ENCODE peak calls at places on chromosomes 6 and 20, in four cellular contexts. N is coronary artery, P is tibial nerve, J is cardiac muscle cell. H is an unnamed sample.

GRCh38 chr20:52256465-52256864 is 64.9 kb upstream of the ZFP64 start:
- DNase-seq in N (no peak), P (no peak), J (no peak), H (no peak)

GRCh38 chr20:53828673-53829085 is 235.0 kb upstream of the ZNF217 start:
- DNase-seq in N (no peak), P (no peak), J (peak; percentile 21), H (no peak)

GRCh38 chr20:24118781-24119175 is 130.2 kb upstream of the GGTLC1 start:
- DNase-seq in N (no peak), P (no peak), J (no peak), H (no peak)

GRCh38 chr20:47992021-47992467 is 206.8 kb upstream of the SULF2 start:
- DNase-seq in N (no peak), P (no peak), J (no peak), H (peak; percentile 81)

GRCh38 chr6:37819177-37819801 is at the start of gene ZFAND3:
- DNase-seq in N (peak; percentile 97), P (peak; percentile 90), J (peak; percentile 98), H (no peak)

GRCh38 chr6:36351152-36351571 is 14.5 kb upstream of the BNIP5 start:
- DNase-seq in N (no peak), P (no peak), J (no peak), H (no peak)

GRCh38 chr6:169640347-169640972 is 61.4 kb downstream of the WDR27 start:
- DNase-seq in N (no peak), P (no peak), J (no peak), H (peak; percentile 82)

GRCh38 chr6:36075656-36076055 is 48.0 kb downstream of the MAPK14 start:
- DNase-seq in N (no peak), P (no peak), J (no peak), H (no peak)

GRCh38 chr20:36573798-36574277 is 441 bp downstream of the TGIF2 start:
- DNase-seq in N (no peak), P (no peak), J (no peak), H (no peak)

GRCh38 chr6:167828325-167828956 is 1.7 kb downstream of the AFDN start:
- DNase-seq in N (no peak), P (no peak), J (no peak), H (no peak)

GRCh38 chr20:24762791-24763350 is 186.2 kb upstream of the CST7 start:
- DNase-seq in N (peak; percentile 45), P (no peak), J (no peak), H (peak; percentile 74)

GRCh38 chr6:141105481-141105880 is 1027.2 kb upstream of the GJE1 start:
- DNase-seq in N (no peak), P (no peak), J (peak; percentile 54), H (no peak)

GRCh38 chr20:57695012-57695411 is 14.8 kb downstream of the PMEPA1 start:
- DNase-seq in N (no peak), P (no peak), J (no peak), H (no peak)

GRCh38 chr6:147841749-147842148 is 333.3 kb downstream of the SAMD5 start:
- DNase-seq in N (no peak), P (no peak), J (no peak), H (no peak)

GRCh38 chr6:132760256-132760655 is 2.6 kb upstream of the VNN2 start:
- DNase-seq in N (no peak), P (no peak), J (no peak), H (no peak)

GRCh38 chr6:44898296-44898930 is 429.7 kb upstream of the RUNX2 start:
- DNase-seq in N (no peak), P (no peak), J (no peak), H (no peak)

GRCh38 chr6:90294614-90294988 is 2.0 kb downstream of the BACH2 start:
- DNase-seq in N (no peak), P (no peak), J (peak; percentile 35), H (no peak)

GRCh38 chr6:93423542-93423941 is 4.2 kb upstream of the EPHA7 start:
- DNase-seq in N (no peak), P (no peak), J (peak; percentile 80), H (no peak)

GRCh38 chr6:36083446-36083845 is 46.9 kb upstream of the MAPK13 start:
- DNase-seq in N (no peak), P (no peak), J (no peak), H (no peak)

GRCh38 chr6:53878808-53879207 is 84.0 kb downstream of the LRRC1 start:
- DNase-seq in N (no peak), P (no peak), J (no peak), H (no peak)

GRCh38 chr6:148423601-148424270 is 81.1 kb downstream of the SASH1 start:
- DNase-seq in N (no peak), P (no peak), J (no peak), H (no peak)

GRCh38 chr6:47292944-47293343 is 16.8 kb downstream of the TNFRSF21 start:
- DNase-seq in N (no peak), P (no peak), J (no peak), H (no peak)

GRCh38 chr6:138986578-138986977 is 1.5 kb downstream of the REPS1 start:
- DNase-seq in N (no peak), P (no peak), J (no peak), H (no peak)

GRCh38 chr6:93417421-93417996 is 1.9 kb downstream of the EPHA7 start:
- DNase-seq in N (no peak), P (no peak), J (peak; percentile 79), H (no peak)

GRCh38 chr6:1286972-1287600 is 24.8 kb upstream of the FOXQ1 start:
- DNase-seq in N (no peak), P (no peak), J (no peak), H (no peak)

GRCh38 chr6:157273756-157274088 is 49.6 kb downstream of the TMEM242 start:
- DNase-seq in N (no peak), P (no peak), J (peak; percentile 39), H (peak; percentile 86)

GRCh38 chr20:63312690-63313348 is 19.8 kb downstream of the COL20A1 start:
- DNase-seq in N (no peak), P (no peak), J (no peak), H (no peak)

GRCh38 chr6:156423075-156423474 is 354.1 kb upstream of the ARID1B start:
- DNase-seq in N (no peak), P (no peak), J (no peak), H (no peak)

GRCh38 chr20:20003088-20003954 is 13.8 kb upstream of the NAA20 start:
- DNase-seq in N (peak; percentile 80), P (no peak), J (no peak), H (no peak)

GRCh38 chr6:11188161-11188915 is 44.1 kb downstream of the NEDD9 start:
- DNase-seq in N (no peak), P (no peak), J (no peak), H (peak; percentile 20)

GRCh38 chr6:137202078-137202477 is 17.1 kb downstream of the IFNGR1 start:
- DNase-seq in N (no peak), P (no peak), J (peak; percentile 12), H (no peak)

GRCh38 chr6:166691199-166691598 is 64.1 kb upstream of the RPS6KA2 start:
- DNase-seq in N (no peak), P (no peak), J (peak; percentile 84), H (no peak)

GRCh38 chr6:157019733-157020132 is 242.6 kb downstream of the ARID1B start:
- DNase-seq in N (no peak), P (no peak), J (no peak), H (no peak)

GRCh38 chr6:106510090-106510970 is 119.0 kb downstream of the RTN4IP1 start:
- DNase-seq in N (no peak), P (no peak), J (peak; percentile 42), H (no peak)
- TF ChIP-seq CTCF in N (no peak), P (no peak), J (no peak), H (no peak)

GRCh38 chr20:49910340-49910706 is 5.0 kb downstream of the SPATA2 start:
- DNase-seq in N (no peak), P (no peak), J (no peak), H (no peak)

GRCh38 chr20:49907405-49908257 is 7.7 kb downstream of the SPATA2 start:
- DNase-seq in N (no peak), P (no peak), J (no peak), H (no peak)

GRCh38 chr20:49906615-49907154 is 8.6 kb downstream of the SPATA2 start:
- DNase-seq in N (no peak), P (no peak), J (no peak), H (no peak)

GRCh38 chr20:49908258-49908565 is 7.1 kb downstream of the SPATA2 start:
- DNase-seq in N (no peak), P (no peak), J (no peak), H (no peak)

GRCh38 chr20:49909499-49910339 is 5.6 kb downstream of the SPATA2 start:
- DNase-seq in N (no peak), P (no peak), J (peak; percentile 69), H (no peak)
- TF ChIP-seq CTCF in N (no peak), P (peak; percentile 8), J (peak; percentile 9), H (no peak)

GRCh38 chr6:2354138-2354491 is 108.7 kb upstream of the GMDS start:
- DNase-seq in N (no peak), P (no peak), J (no peak), H (no peak)
- TF ChIP-seq CTCF in N (peak; percentile 8), P (no peak), J (no peak), H (no peak)

DNA sequence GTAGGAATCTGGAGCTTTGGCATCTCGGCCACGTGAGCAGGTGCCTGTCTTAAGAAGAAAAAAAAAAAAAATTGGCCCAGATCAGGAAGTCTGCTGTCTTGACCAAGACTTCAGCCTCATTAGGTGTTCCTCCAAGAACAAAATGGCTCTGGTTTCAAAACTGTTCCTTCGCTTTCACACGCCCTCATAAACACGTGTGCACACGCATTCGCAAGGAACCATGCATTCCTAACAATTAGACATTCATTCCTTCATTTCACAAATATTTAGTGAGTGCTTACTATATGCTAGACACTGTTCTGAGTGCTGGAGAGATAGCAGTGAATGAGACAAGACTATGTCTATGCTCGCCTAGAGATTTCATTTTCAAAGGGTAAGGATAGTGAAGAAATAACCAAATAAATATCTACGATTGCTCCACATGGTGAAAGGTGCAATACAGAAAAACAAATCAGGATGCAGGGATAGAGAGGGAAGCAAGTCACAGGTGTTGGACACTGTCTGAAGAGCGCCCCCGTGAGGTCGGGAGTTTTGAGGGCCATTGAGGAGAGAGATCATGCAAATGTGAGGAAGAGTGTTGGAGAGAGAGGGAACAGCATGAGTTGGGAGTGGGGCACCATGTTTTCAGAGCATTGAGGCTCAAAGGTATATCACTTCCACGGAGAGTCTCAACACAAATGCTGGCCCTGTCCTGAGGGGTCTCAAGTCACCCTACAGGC is 53.3 kb downstream of the CCDC170 start:
- DNase-seq in N (no peak), P (no peak), J (no peak), H (no peak)
- TF ChIP-seq CTCF in N (no peak), P (no peak), J (no peak), H (no peak)

GRCh38 chr6:41723178-41723935 is 12.1 kb downstream of the TFEB start:
- DNase-seq in N (no peak), P (peak; percentile 53), J (no peak), H (no peak)
- TF ChIP-seq CTCF in N (no peak), P (no peak), J (no peak), H (no peak)

H was measured in vagina.